ENCODE peak calls at places on chromosomes 1 and 21, in four cellular contexts. K, G, V and A are unnamed samples.

GRCh38 chr1:97145321-97145956 is 423.9 kb downstream of the PTBP2 start:
- DNase-seq in K (no peak), G (peak; percentile 87), V (no peak), A (no peak)

GRCh38 chr1:235906436-235906835 is 39.7 kb upstream of the LYST start:
- DNase-seq in K (no peak), G (no peak), V (no peak), A (no peak)

GRCh38 chr1:26578167-26578566 is 48.6 kb downstream of the RPS6KA1 start:
- DNase-seq in K (no peak), G (no peak), V (no peak), A (no peak)

GRCh38 chr1:16977377-16977776 is 3.0 kb downstream of the MFAP2 start:
- DNase-seq in K (no peak), G (no peak), V (no peak), A (no peak)

GRCh38 chr1:42003433-42003832 is 84.7 kb upstream of the HIVEP3 start:
- DNase-seq in K (no peak), G (no peak), V (no peak), A (no peak)

GRCh38 chr21:45456014-45456835 is 51.3 kb downstream of the COL18A1 start:
- DNase-seq in K (no peak), G (no peak), V (no peak), A (no peak)

GRCh38 chr1:190138266-190138665 is 339.4 kb downstream of the BRINP3 start:
- DNase-seq in K (no peak), G (no peak), V (no peak), A (no peak)

GRCh38 chr1:91920001-91920400 is 29.2 kb upstream of the BRDT start:
- DNase-seq in K (no peak), G (no peak), V (no peak), A (no peak)

GRCh38 chr1:107669996-107670395 is 295.0 kb downstream of the VAV3 start:
- DNase-seq in K (no peak), G (peak; percentile 41), V (peak; percentile 44), A (no peak)

GRCh38 chr1:114216431-114217173 is 62.9 kb upstream of the SYT6 start:
- DNase-seq in K (no peak), G (no peak), V (no peak), A (no peak)

GRCh38 chr1:110548381-110548780 is 29.4 kb upstream of the KCNA10 start:
- DNase-seq in K (peak; percentile 9), G (no peak), V (no peak), A (peak; percentile 9)

GRCh38 chr21:46144464-46145070 is 10.8 kb downstream of the FTCD start:
- DNase-seq in K (peak; percentile 27), G (no peak), V (no peak), A (no peak)

GRCh38 chr1:228317891-228318810 is 88.5 kb downstream of the TRIM11 start:
- DNase-seq in K (no peak), G (no peak), V (no peak), A (no peak)

GRCh38 chr1:26016258-26016943 is 5.2 kb upstream of the EXTL1 start:
- DNase-seq in K (no peak), G (no peak), V (no peak), A (peak; percentile 64)

GRCh38 chr1:80054129-80054528 is 1047.6 kb upstream of the ADGRL4 start:
- DNase-seq in K (peak; percentile 17), G (peak; percentile 97), V (no peak), A (no peak)

GRCh38 chr1:203338335-203339036 is 12.4 kb downstream of the FMOD start:
- DNase-seq in K (peak; percentile 78), G (peak; percentile 65), V (peak; percentile 47), A (peak; percentile 86)

GRCh38 chr1:21823206-21823979 is 11.3 kb downstream of the LDLRAD2 start:
- DNase-seq in K (no peak), G (no peak), V (no peak), A (no peak)

GRCh38 chr1:181081399-181081798 is 7.1 kb upstream of the IER5 start:
- DNase-seq in K (no peak), G (no peak), V (no peak), A (no peak)

GRCh38 chr21:25568230-25568629 is 39.1 kb downstream of the MRPL39 start:
- DNase-seq in K (no peak), G (peak; percentile 69), V (no peak), A (peak; percentile 26)

GRCh38 chr1:99557556-99558256 is 88.2 kb upstream of the PALMD start:
- DNase-seq in K (peak; percentile 12), G (peak; percentile 95), V (no peak), A (no peak)

GRCh38 chr1:204709960-204710912 is 24.7 kb upstream of the LRRN2 start:
- DNase-seq in K (no peak), G (no peak), V (no peak), A (no peak)

GRCh38 chr1:154400381-154400801 is 4.8 kb upstream of the IL6R start:
- DNase-seq in K (no peak), G (no peak), V (no peak), A (peak; percentile 70)

GRCh38 chr1:171431994-171432393 is 53.3 kb upstream of the PRRC2C start:
- DNase-seq in K (no peak), G (no peak), V (no peak), A (no peak)

GRCh38 chr1:242523282-242523967 is 1.1 kb downstream of the PLD5 start:
- DNase-seq in K (no peak), G (no peak), V (no peak), A (no peak)

GRCh38 chr1:165954940-165955339 is 127.5 kb downstream of the UCK2 start:
- DNase-seq in K (no peak), G (peak; percentile 81), V (no peak), A (no peak)

GRCh38 chr21:44919111-44919912 is 1.4 kb downstream of the ITGB2 start:
- DNase-seq in K (no peak), G (no peak), V (no peak), A (no peak)

GRCh38 chr1:149886396-149887195 is 12.8 kb upstream of the BOLA1 start:
- DNase-seq in K (peak; percentile 99), G (peak; percentile 100), V (peak; percentile 92), A (peak; percentile 99)

GRCh38 chr1:115829023-115829674 is 11.8 kb downstream of the NHLH2 start:
- DNase-seq in K (no peak), G (peak; percentile 96), V (no peak), A (no peak)

GRCh38 chr1:6880951-6881690 is 95.9 kb downstream of the CAMTA1 start:
- DNase-seq in K (no peak), G (no peak), V (no peak), A (no peak)

GRCh38 chr1:117534995-117535467 is 70.8 kb upstream of the TENT5C start:
- DNase-seq in K (peak; percentile 92), G (peak; percentile 78), V (peak; percentile 77), A (peak; percentile 91)

GRCh38 chr21:30238168-30238567 is 22.3 kb upstream of the CLDN8 start:
- DNase-seq in K (no peak), G (no peak), V (no peak), A (no peak)

GRCh38 chr1:208166340-208167138 is 77.6 kb downstream of the PLXNA2 start:
- DNase-seq in K (no peak), G (no peak), V (no peak), A (no peak)

GRCh38 chr21:26918318-26919065 is 48.4 kb downstream of the ADAMTS5 start:
- DNase-seq in K (no peak), G (peak; percentile 64), V (no peak), A (no peak)

GRCh38 chr21:45328198-45329087 is 40.7 kb upstream of the POFUT2 start:
- DNase-seq in K (no peak), G (no peak), V (no peak), A (no peak)

GRCh38 chr1:40310983-40311642 is 6.0 kb downstream of the COL9A2 start:
- DNase-seq in K (no peak), G (no peak), V (no peak), A (no peak)

GRCh38 chr1:22503721-22504410 is 52.2 kb downstream of the ZBTB40 start:
- DNase-seq in K (peak; percentile 41), G (no peak), V (no peak), A (no peak)

GRCh38 chr1:187261637-187262036 is 432.9 kb downstream of the PLA2G4A start:
- DNase-seq in K (no peak), G (no peak), V (no peak), A (no peak)